ENCODE peak calls at places on chromosome 10, in four cellular contexts. T is suprapubic skin, W is SK-N-SH, G is sigmoid colon. O is an unnamed sample.

GRCh38 chr10:12129222-12130111 is at the start of gene SEC61A2:
- DNase-seq in T (peak), W (peak), G (peak), O (peak)

GRCh38 chr10:13924020-13924725 is 337.4 kb downstream of the PRPF18 start:
- DNase-seq in T (no peak), G (no peak), W (no peak), O (no peak)

GRCh38 chr10:45819552-45819951 is 27.7 kb downstream of the AGAP4 start:
- DNase-seq in T (no peak), W (no peak), G (no peak), O (no peak)

GRCh38 chr10:102675151-102675886 is 31.0 kb downstream of the TRIM8 start:
- DNase-seq in W (no peak), T (no peak), G (peak), O (no peak)

GRCh38 chr10:6543431-6544005 is 36.6 kb downstream of the PRKCQ start:
- DNase-seq in T (no peak), W (no peak), G (no peak), O (no peak)

GRCh38 chr10:127293640-127294039 is 97.2 kb upstream of the INSYN2A start:
- DNase-seq in W (no peak), T (no peak), G (no peak), O (peak)

GRCh38 chr10:68684413-68684812 is 36.6 kb upstream of the CCAR1 start:
- DNase-seq in G (no peak), T (no peak), W (no peak), O (no peak)

GRCh38 chr10:132616170-132616994 is 78.8 kb downstream of the INPP5A start:
- DNase-seq in G (no peak), W (no peak), T (peak), O (no peak)

GRCh38 chr10:790821-791551 is 101.5 kb upstream of the DIP2C start:
- DNase-seq in G (peak), T (peak), W (peak), O (peak)

GRCh38 chr10:114288424-114289095 is 49.5 kb downstream of the VWA2 start:
- DNase-seq in T (no peak), W (no peak), G (peak), O (no peak)

GRCh38 chr10:101467286-101467770 is 113.4 kb downstream of the BTRC start:
- DNase-seq in T (no peak), G (no peak), W (peak), O (no peak)

GRCh38 chr10:133158756-133159610 is 1.0 kb upstream of the KNDC1 start:
- DNase-seq in W (no peak), G (peak), T (peak), O (no peak)

GRCh38 chr10:9608592-9608991 is 1409.1 kb upstream of the CELF2 start:
- DNase-seq in T (no peak), W (no peak), G (no peak), O (no peak)

GRCh38 chr10:127983701-127984100 is 76.8 kb downstream of the PTPRE start:
- DNase-seq in G (peak), W (no peak), T (no peak), O (no peak)

GRCh38 chr10:598415-599170 is 90.9 kb downstream of the DIP2C start:
- DNase-seq in T (no peak), G (no peak), W (no peak), O (no peak)

GRCh38 chr10:91992026-91992425 is 68.5 kb downstream of the BTAF1 start:
- DNase-seq in T (no peak), W (no peak), G (no peak), O (no peak)

GRCh38 chr10:121112618-121113384 is 261.6 kb downstream of the WDR11 start:
- DNase-seq in W (no peak), G (no peak), T (no peak), O (no peak)

GRCh38 chr10:13036841-13037240 is 35.3 kb upstream of the CCDC3 start:
- DNase-seq in T (no peak), W (no peak), G (no peak), O (no peak)

GRCh38 chr10:46544989-46545791 is 11.3 kb downstream of the GPRIN2 start:
- DNase-seq in G (peak), W (peak), T (peak), O (peak)

GRCh38 chr10:78960316-78960800 is 108.4 kb upstream of the ZMIZ1 start:
- DNase-seq in W (no peak), G (peak), T (no peak), O (peak)

GRCh38 chr10:12405342-12406320 is 56.3 kb downstream of the CAMK1D start:
- DNase-seq in W (no peak), T (peak), G (no peak), O (no peak)

GRCh38 chr10:28845009-28845682 is 167.8 kb downstream of the BAMBI start:
- DNase-seq in T (no peak), W (no peak), G (no peak), O (no peak)

GRCh38 chr10:102630663-102631062 is 13.6 kb upstream of the TRIM8 start:
- DNase-seq in G (peak), T (no peak), W (no peak), O (no peak)

GRCh38 chr10:100776671-100777070 is 31.3 kb downstream of the PAX2 start:
- DNase-seq in W (no peak), G (no peak), T (no peak), O (no peak)

GRCh38 chr10:130169136-130169888 is 33.1 kb downstream of the GLRX3 start:
- DNase-seq in G (no peak), W (no peak), T (no peak), O (no peak)

GRCh38 chr10:68955414-68955785 is 570 bp upstream of the DDX21 start:
- DNase-seq in W (no peak), T (no peak), G (no peak), O (no peak)

GRCh38 chr10:32939296-32940111 is 18.5 kb downstream of the ITGB1 start:
- DNase-seq in G (no peak), W (no peak), T (no peak), O (no peak)

GRCh38 chr10:124825702-124826101 is 24.1 kb downstream of the ABRAXAS2 start:
- DNase-seq in G (no peak), W (no peak), T (no peak), O (no peak)

GRCh38 chr10:124821520-124821919 is 19.9 kb downstream of the ABRAXAS2 start:
- DNase-seq in W (no peak), G (no peak), T (no peak), O (no peak)

GRCh38 chr10:124824507-124824906 is 22.9 kb downstream of the ABRAXAS2 start:
- DNase-seq in W (no peak), G (no peak), T (no peak), O (no peak)

DNA sequence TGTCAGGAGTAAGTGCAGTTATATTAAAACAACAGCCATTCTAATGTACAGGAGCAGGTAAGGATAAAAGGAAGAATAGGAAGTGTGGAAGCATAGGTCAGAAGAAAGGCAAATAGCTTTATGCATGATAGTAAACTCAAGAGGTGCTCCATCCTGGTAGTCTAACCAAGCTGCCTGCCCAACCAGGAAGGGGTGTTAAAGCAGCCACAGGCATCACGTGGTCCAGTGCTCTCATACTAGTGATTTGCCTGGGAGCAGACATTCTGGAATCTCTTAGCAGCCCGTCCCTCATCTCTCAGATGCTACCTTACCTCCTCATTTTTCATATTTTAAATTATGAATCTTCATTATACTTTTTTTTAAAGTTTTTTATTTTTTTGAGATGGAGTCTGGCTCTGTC is 18.5 kb downstream of the ABRAXAS2 start:
- DNase-seq in T (no peak), G (no peak), W (no peak), O (no peak)
- TF ChIP-seq EP300 in T (no peak), G (no peak), W (no peak), O (no peak)

DNA sequence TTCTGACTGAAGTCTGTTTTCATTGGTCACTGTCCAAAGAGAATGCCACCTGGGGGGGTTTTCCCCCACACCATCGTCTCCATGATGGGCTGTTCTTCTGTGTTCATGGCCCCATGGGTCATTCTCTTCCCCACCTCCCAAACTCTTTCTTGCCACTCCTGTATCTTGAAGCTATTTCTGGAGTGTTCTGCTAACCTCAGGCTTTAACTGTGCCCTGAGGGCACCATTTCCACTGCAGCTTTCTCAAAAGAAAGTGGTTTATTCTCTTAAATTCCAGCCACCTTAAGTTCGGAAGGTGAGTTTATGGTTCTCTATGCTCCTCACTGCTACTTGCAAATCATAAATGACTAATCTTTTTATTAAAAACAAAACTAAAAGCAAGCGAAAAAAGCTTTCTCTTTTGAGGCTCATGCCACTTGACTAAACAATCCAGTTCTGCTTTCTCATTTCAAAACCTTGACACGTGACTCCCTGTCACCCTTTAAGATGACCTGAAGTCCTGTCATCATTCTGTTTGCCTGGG is 7.4 kb upstream of the APBB1IP start:
- DNase-seq in W (no peak), G (no peak), T (no peak), O (no peak)
- H3K27ac ChIP-seq in W (no peak), G (no peak), T (no peak), O (no peak)

DNA sequence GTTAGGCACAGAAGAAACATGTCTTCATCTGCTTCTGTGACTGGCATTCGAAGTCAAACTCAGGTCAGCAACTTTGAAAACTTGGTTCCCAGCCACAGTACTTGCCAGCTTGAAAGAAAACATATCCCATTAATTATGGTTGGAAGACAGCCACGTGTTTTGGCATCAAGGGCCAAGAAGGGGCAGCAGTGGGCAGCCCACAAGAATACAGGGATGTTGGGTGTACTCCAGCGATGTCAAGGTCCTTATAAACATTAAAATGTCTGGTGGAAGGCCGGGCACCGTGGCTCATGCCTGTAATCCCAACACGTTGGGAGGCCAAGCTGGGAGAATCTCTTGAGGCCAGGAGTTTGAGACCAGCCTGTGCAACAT is 29.5 kb downstream of the JCAD start:
- DNase-seq in T (no peak), W (no peak), G (peak), O (no peak)
- TF ChIP-seq EP300 in T (no peak), W (no peak), G (peak), O (no peak)

GRCh38 chr10:119518936-119519335 is 23.6 kb downstream of the RGS10 start:
- DNase-seq in T (no peak), G (no peak), W (no peak), O (no peak)
- H3K27ac ChIP-seq in T (peak), G (no peak), W (no peak), O (no peak)

O was measured in stomach.